ENCODE peak calls at places on chromosomes 12 and 14, in six cellular contexts. S is foreskin keratinocyte, O is EL, E is ELF-1, U is psoas muscle, T is type B pancreatic cell. I is an unnamed sample.

GRCh38 chr12:34287986-34288962 is 266.0 kb downstream of the ALG10 start:
- DNase-seq in S (no peak), O (no peak), E (no peak), U (peak), T (no peak), I (no peak)

GRCh38 chr12:120839503-120839902 is 64.7 kb downstream of the SPPL3 start:
- DNase-seq in S (no peak), O (no peak), E (no peak), U (no peak), T (no peak), I (no peak)

GRCh38 chr12:74415633-74416032 is 122.0 kb upstream of the ATXN7L3B start:
- DNase-seq in S (no peak), O (peak), E (no peak), U (no peak), T (no peak), I (peak)

GRCh38 chr14:105180598-105181528 is at the start of gene NUDT14:
- DNase-seq in S (no peak), O (peak), E (no peak), U (peak), T (peak), I (peak)

GRCh38 chr12:127254420-127254955 is 1012.5 kb upstream of the TMEM132C start:
- DNase-seq in S (no peak), O (no peak), E (no peak), U (no peak), T (no peak), I (no peak)

GRCh38 chr12:105724651-105725050 is 394.2 kb downstream of the C12orf75 start:
- DNase-seq in S (no peak), O (no peak), E (no peak), U (no peak), T (no peak), I (peak)

GRCh38 chr12:101407054-101407437 is 526 bp downstream of the ARL1 start:
- DNase-seq in S (no peak), O (no peak), E (no peak), U (peak), T (no peak), I (peak)

GRCh38 chr14:93137864-93138263 is 22.1 kb upstream of the ITPK1 start:
- DNase-seq in S (no peak), O (no peak), E (no peak), U (peak), T (no peak), I (no peak)

GRCh38 chr12:92146865-92147264 is 1.2 kb upstream of the BTG1 start:
- DNase-seq in S (no peak), O (no peak), E (no peak), U (no peak), T (no peak), I (no peak)

GRCh38 chr14:32637582-32637981 is 301.1 kb upstream of the NPAS3 start:
- DNase-seq in S (no peak), O (no peak), E (no peak), U (no peak), T (no peak), I (no peak)

GRCh38 chr14:64337901-64338615 is 43.9 kb upstream of the ESR2 start:
- DNase-seq in S (peak), O (peak), E (peak), U (no peak), T (peak), I (peak)

GRCh38 chr12:98341021-98341420 is 174.4 kb upstream of the TMPO start:
- DNase-seq in S (no peak), O (no peak), E (no peak), U (no peak), T (no peak), I (no peak)

GRCh38 chr12:52391618-52392002 is 6.2 kb upstream of the KRT84 start:
- DNase-seq in S (no peak), O (peak), E (no peak), U (no peak), T (no peak), I (no peak)

GRCh38 chr14:106845286-106846087 is 1319.1 kb downstream of the TMEM121 start:
- DNase-seq in S (no peak), O (no peak), E (no peak), U (no peak), T (no peak), I (no peak)

GRCh38 chr12:3216726-3217682 is 139.8 kb downstream of the TSPAN9 start:
- DNase-seq in S (peak), O (peak), E (no peak), U (no peak), T (no peak), I (peak)

GRCh38 chr14:77372304-77372841 is 4.5 kb downstream of the TMED8 start:
- DNase-seq in S (no peak), O (peak), E (peak), U (no peak), T (no peak), I (peak)

GRCh38 chr12:50065726-50066310 is 8.4 kb downstream of the ASIC1 start:
- DNase-seq in S (no peak), O (no peak), E (no peak), U (no peak), T (no peak), I (peak)

GRCh38 chr12:111201036-111201435 is 167.9 kb downstream of the PHETA1 start:
- DNase-seq in S (no peak), O (no peak), E (peak), U (no peak), T (no peak), I (no peak)

GRCh38 chr12:125538800-125539199 is 473.6 kb downstream of the AACS start:
- DNase-seq in S (no peak), O (no peak), E (no peak), U (no peak), T (no peak), I (no peak)

GRCh38 chr14:26276757-26277156 is 321.1 kb downstream of the NOVA1 start:
- DNase-seq in S (no peak), O (no peak), E (peak), U (no peak), T (no peak), I (no peak)

GRCh38 chr12:81143057-81143456 is 65.2 kb downstream of the ACSS3 start:
- DNase-seq in S (no peak), O (no peak), E (no peak), U (no peak), T (no peak), I (no peak)

GRCh38 chr12:113958108-113958507 is 8.0 kb downstream of the RBM19 start:
- DNase-seq in S (no peak), O (no peak), E (no peak), U (no peak), T (no peak), I (no peak)

GRCh38 chr14:65239143-65239672 is 136.9 kb upstream of the MAX start:
- DNase-seq in S (no peak), O (peak), E (peak), U (no peak), T (no peak), I (peak)

GRCh38 chr14:103541944-103542544 is 13.0 kb downstream of the TRMT61A start:
- DNase-seq in S (no peak), O (no peak), E (no peak), U (peak), T (no peak), I (no peak)

GRCh38 chr14:24179961-24180726 is 8.3 kb downstream of the REC8 start:
- DNase-seq in S (no peak), O (peak), E (no peak), U (peak), T (no peak), I (peak)

GRCh38 chr14:44803239-44803905 is 158.4 kb downstream of the KLHL28 start:
- DNase-seq in S (peak), O (peak), E (no peak), U (no peak), T (no peak), I (peak)

GRCh38 chr14:76768201-76768656 is 7.0 kb downstream of the VASH1 start:
- DNase-seq in S (no peak), O (no peak), E (no peak), U (peak), T (peak), I (peak)

GRCh38 chr14:104368751-104369100 is 210.8 kb upstream of the C14orf180 start:
- DNase-seq in S (no peak), O (no peak), E (no peak), U (no peak), T (no peak), I (no peak)

GRCh38 chr12:92735131-92735721 is 32.4 kb downstream of the PLEKHG7 start:
- DNase-seq in S (peak), O (peak), E (peak), U (no peak), T (no peak), I (peak)

GRCh38 chr14:72652179-72652578 is 241.7 kb downstream of the DPF3 start:
- DNase-seq in S (no peak), O (peak), E (no peak), U (no peak), T (no peak), I (no peak)

GRCh38 chr12:55930771-55931316 is at the start of gene DGKA:
- DNase-seq in S (peak), O (peak), E (peak), U (no peak), T (no peak), I (peak)

GRCh38 chr14:32601908-32602307 is 272.8 kb downstream of the AKAP6 start:
- DNase-seq in S (no peak), O (no peak), E (no peak), U (no peak), T (no peak), I (no peak)

GRCh38 chr12:122994140-122994675 is 13.7 kb downstream of the ARL6IP4 start:
- DNase-seq in S (no peak), O (no peak), E (no peak), U (peak), T (no peak), I (no peak)

GRCh38 chr12:75848533-75848932 is 183.0 kb downstream of the PHLDA1 start:
- DNase-seq in S (no peak), O (no peak), E (no peak), U (no peak), T (no peak), I (no peak)

GRCh38 chr14:24398298-24398942 is 383 bp upstream of the NYNRIN start:
- DNase-seq in S (no peak), O (no peak), E (no peak), U (no peak), T (no peak), I (no peak)

I was measured in iris pigment epithelial cell.